ENCODE peak calls at places on chromosomes 3 and 15, in five cellular contexts. X is IMR-90, L is heart left ventricle, I is upper lobe of right lung, W is pancreas. Y is an unnamed sample. For H3K9me3, the result is how much of the 10 kb centered on the place peaks cover.

GRCh38 chr3:8443829-8444791 is 57.5 kb upstream of the LMCD1 start:
- DNase-seq in X (peak), L (peak), I (peak), W (peak), Y (no peak)

GRCh38 chr3:31692714-31693113 is 160.0 kb downstream of the STT3B start:
- DNase-seq in X (no peak), L (no peak), I (no peak), W (no peak), Y (no peak)

GRCh38 chr3:197216169-197216860 is 82.1 kb downstream of the DLG1 start:
- DNase-seq in X (peak), L (no peak), I (no peak), W (no peak), Y (no peak)

GRCh38 chr3:167773584-167773983 is 38.1 kb downstream of the SERPINI1 start:
- DNase-seq in X (no peak), L (no peak), I (no peak), W (no peak), Y (no peak)

GRCh38 chr3:101898752-101899169 is 49.4 kb downstream of the NFKBIZ start:
- DNase-seq in X (no peak), L (peak), I (no peak), W (no peak), Y (no peak)

GRCh38 chr3:52786330-52787215 is 8.0 kb upstream of the ITIH3 start:
- DNase-seq in X (no peak), L (peak), I (peak), W (no peak), Y (no peak)

GRCh38 chr3:156802827-156803606 is 23.1 kb upstream of the LEKR1 start:
- DNase-seq in X (no peak), L (no peak), I (no peak), W (no peak), Y (no peak)

GRCh38 chr3:169813757-169814517 is 1.2 kb upstream of the LRRC34 start:
- DNase-seq in X (no peak), L (no peak), I (peak), W (no peak), Y (peak)

GRCh38 chr3:53672987-53673386 is 173.2 kb downstream of the CHDH start:
- DNase-seq in X (no peak), L (no peak), I (no peak), W (no peak), Y (no peak)

GRCh38 chr15:80582816-80583423 is 112.2 kb upstream of the ABHD17C start:
- DNase-seq in X (no peak), L (no peak), I (peak), W (no peak), Y (no peak)

GRCh38 chr15:51135276-51135675 is 40.6 kb upstream of the TNFAIP8L3 start:
- DNase-seq in X (no peak), L (no peak), I (no peak), W (no peak), Y (no peak)

GRCh38 chr3:7800006-7800780 is 701.4 kb upstream of the LMCD1 start:
- DNase-seq in X (no peak), L (no peak), I (no peak), W (no peak), Y (no peak)

GRCh38 chr3:87498358-87499080 is 222.1 kb upstream of the POU1F1 start:
- DNase-seq in X (no peak), L (no peak), I (no peak), W (no peak), Y (no peak)

DNA sequence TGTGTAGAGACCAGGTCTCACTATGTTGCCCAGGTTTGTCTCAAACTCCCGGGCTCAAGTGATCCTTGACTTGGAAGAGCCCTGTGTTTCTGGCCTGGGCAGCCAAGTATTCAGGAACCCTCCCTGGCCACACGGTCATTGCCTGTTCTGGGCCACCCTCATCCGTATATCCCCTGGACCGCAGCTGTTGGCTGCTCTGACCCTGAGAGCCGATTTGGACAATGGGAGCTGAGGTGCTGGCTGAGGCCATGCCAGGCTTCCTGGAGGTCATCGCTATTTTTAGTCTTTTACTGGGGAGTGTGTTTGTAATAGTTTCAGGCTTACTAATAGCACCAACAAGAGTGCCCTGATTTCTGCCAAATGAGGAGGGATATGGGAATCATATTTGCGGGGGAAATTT is 60.7 kb downstream of the ADAMTS7 start:
- DNase-seq in X (no peak), L (peak), I (peak), W (no peak), Y (no peak)
- H3K4me3 ChIP-seq in X (no peak), L (peak), I (no peak), W (no peak), Y (no peak)

DNA sequence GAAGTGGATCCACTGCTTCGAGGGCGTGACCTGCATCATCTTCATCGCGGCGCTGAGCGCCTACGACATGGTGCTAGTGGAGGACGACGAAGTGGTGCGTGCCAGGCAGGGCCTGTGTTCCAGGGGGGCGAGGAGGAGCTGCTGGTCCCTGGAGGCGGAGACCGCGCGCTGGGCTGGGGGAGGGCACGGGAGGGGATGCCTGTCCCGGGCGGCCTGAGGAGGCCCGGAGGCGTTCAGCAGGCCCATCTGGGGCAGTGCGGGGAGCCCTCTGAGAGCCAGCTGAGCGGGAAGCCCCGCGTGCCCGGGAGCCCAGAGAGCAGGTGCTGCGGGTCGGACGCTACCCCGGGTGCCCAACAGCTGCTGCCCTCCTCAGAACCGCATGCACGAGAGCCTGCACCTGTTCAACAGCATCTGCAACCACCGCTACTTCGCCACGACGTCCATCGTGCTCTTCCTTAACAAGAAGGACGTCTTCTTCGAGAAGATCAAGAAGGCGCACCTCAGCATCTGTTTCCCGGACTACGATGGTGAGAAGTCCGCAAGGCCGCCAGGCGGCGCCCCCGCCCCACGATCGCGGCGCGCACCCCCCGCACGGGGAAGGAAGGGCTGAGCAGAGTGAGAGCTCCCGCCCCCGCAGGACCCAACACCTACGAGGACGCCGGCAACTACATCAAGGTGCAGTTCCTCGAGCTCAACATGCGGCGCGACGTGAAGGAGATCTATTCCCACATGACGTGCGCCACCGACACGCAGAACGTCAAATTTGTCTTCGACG is 2.9 kb downstream of the GNAT1 start:
- DNase-seq in X (peak), L (peak), I (peak), W (peak), Y (peak)
- TF ChIP-seq CTCF in X (peak), L (peak), I (peak), W (peak), Y (peak)

DNA sequence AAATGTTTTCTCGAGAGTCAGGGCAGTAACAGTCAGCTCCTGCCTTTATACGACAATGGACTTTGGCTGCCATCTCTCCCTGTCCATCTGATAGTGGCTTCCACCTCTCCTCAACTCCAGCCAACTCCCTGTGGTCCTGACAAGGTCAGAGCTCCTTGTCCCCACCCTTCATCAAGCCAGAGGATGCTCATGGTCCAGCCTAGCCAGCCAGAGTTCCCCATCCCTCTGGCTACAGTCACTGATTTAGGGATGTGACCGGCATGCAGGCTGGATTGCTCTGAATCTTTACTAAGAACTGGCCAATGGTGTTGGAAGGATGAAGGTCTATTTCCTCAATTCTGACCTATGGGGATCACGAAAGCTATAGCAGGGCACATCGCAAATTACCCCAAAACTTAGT is 156.1 kb downstream of the OR4M2 start:
- DNase-seq in X (no peak), L (no peak), I (no peak), W (no peak), Y (no peak)
- H3K9me3 ChIP-seq in X (half or more), L (under half), I (under half), W (under half), Y (under half)

DNA sequence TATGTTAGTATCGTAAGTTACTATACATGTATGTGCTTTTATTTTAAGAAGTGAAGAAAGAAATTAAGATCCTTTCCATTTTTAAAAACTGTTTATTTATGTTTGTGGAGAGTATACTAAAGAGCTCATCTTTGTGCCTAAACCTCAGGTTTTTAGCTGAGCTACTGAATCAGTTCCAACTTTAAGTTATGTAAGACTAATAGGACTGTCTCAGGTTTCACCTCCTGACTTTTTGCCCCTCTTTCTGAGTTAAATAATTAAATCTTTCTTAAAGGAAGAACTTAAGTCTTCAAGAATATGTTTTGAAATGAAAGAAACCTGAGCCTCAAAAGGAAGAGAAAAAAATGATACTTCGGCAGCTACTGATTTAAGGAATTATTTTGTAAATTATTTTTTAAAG is 2.6 kb downstream of the SLMAP start:
- DNase-seq in X (peak), L (no peak), I (no peak), W (no peak), Y (no peak)
- H3K4me3 ChIP-seq in X (no peak), L (peak), I (peak), W (peak), Y (peak)

GRCh38 chr3:189053327-189053726 is 118.4 kb upstream of the TPRG1 start:
- DNase-seq in X (no peak), L (no peak), I (no peak), W (no peak), Y (no peak)

DNA sequence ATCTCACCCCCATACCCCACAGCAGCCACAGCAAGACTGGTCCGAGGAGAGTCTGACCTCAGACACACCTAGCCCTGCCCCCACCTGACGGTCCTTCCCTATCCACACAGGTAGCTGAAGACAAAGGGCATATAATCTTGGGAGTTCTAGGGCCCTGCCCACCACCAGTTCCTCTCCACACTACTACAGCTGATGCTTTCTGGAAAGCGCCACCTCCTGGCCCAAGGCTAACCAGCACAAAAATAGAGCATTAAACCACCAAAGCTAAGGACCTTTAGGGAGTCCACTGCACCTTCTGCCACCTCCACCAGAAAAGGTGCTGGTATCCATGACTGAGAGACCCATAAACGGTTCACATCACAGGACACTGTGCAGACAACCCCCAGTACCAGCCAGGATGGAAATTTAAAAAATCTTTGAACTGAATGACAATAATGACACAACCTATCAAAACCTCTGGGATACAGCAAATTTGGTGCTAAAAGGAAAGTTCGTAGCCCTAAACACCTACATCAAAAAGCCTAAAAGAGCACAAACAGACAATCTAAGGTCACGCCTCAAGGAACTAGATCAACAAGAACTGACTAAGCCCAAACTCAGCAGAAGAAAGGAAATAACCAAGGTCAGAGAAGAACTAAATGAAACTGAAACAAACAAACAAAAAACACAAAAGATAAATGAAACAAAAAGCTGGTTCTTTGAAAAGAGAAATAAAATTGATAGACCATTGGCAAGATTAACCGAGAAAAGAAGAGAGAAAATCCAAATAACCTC is 122.1 kb upstream of the TPRG1 start:
- DNase-seq in X (no peak), L (no peak), I (no peak), W (no peak), Y (no peak)
- TF ChIP-seq CTCF in X (no peak), L (no peak), I (no peak), W (no peak), Y (no peak)

GRCh38 chr3:146345900-146346299 is 95.0 kb upstream of the PLSCR4 start:
- DNase-seq in X (no peak), L (no peak), I (no peak), W (no peak), Y (no peak)

DNA sequence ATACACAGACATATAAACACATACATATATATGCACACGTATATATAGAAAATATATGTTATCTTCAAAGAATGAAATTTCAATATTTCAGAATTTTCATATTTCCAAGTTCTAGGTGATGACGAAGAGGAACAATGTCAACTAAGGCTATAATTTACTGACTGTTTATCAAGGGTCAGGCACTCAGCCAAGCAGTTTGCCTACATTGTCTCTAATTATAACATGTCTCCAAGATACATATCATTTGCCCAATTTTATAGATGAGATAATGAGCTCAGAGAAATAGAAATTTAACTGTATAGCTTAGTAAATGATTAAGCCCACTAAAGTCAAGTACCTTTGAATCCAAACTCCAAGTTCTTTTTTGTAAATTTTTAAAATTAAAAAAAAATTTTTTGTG is 99.9 kb upstream of the PLSCR4 start:
- DNase-seq in X (no peak), L (no peak), I (no peak), W (no peak), Y (no peak)
- H3K9me3 ChIP-seq in X (under half), L (under half), I (under half), W (under half), Y (under half)

DNA sequence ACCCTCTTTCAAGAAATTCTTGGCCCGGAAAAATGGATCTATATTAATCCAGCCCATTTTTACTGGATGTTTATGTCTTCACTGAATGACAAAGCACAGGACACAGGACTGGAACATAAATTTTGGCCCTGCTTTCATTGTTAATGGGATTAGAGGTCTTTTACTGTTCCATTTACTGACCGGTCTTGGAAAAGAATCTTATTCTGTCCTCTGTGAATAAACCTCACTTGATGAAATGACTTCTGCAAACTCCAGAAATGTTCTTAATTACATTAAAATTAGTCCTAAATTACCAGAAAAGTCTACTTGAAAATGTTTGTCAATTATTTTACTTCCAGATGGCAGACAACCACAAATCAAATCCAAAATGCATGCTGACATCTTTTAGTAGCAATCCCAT is 79.3 kb upstream of the SLC24A5 start:
- DNase-seq in X (no peak), L (no peak), I (no peak), W (no peak), Y (no peak)
- H3K4me3 ChIP-seq in X (no peak), L (no peak), I (no peak), W (no peak), Y (no peak)

GRCh38 chr3:133915685-133916639 is 20.3 kb upstream of the RAB6B start:
- DNase-seq in X (no peak), L (no peak), I (no peak), W (no peak), Y (no peak)

GRCh38 chr3:133914839-133915600 is 19.3 kb upstream of the RAB6B start:
- DNase-seq in X (no peak), L (no peak), I (no peak), W (no peak), Y (no peak)

GRCh38 chr3:133921592-133921991 is 25.9 kb upstream of the RAB6B start:
- DNase-seq in X (no peak), L (no peak), I (no peak), W (no peak), Y (no peak)

GRCh38 chr3:133917144-133917543 is 21.5 kb upstream of the RAB6B start:
- DNase-seq in X (no peak), L (no peak), I (no peak), W (no peak), Y (no peak)
- TF ChIP-seq CTCF in X (no peak), L (no peak), I (no peak), W (no peak), Y (no peak)